ENCODE peak calls at places on chromosomes 16 and 17, in ten cellular contexts. E is posterior cingulate gyrus; D is right lobe of liver; U is NCI-H460; G is fibroblast of the aortic adventitia; T is EL; F is C1 segment of cervical spinal cord; O is pancreas; Q is Karpas-422; J is stimulated activated CD8-positive, alpha-beta memory T cell treated with anti-CD3 and anti-CD28 coated beads, Interleukin-4, amount 100 ng/mL, for 1 hour. H is an unnamed sample.

GRCh38 chr16:57801856-57802634 is at the start of gene KIFC3:
- DNase-seq in G (peak), E (peak), Q (no peak), J (peak), D (peak), F (peak), T (peak), U (peak), O (peak), H (peak)

GRCh38 chr17:76432712-76433336 is 20.1 kb downstream of the UBE2O start:
- DNase-seq in T (peak), G (no peak), J (no peak), Q (peak), F (no peak), D (no peak), E (no peak), O (no peak), U (no peak), H (no peak)

GRCh38 chr17:45256114-45256966 is 5.6 kb downstream of the SPATA32 start:
- DNase-seq in U (no peak), J (no peak), F (no peak), O (no peak), E (no peak), Q (no peak), T (no peak), D (no peak), G (no peak), H (peak)

GRCh38 chr17:1147664-1148063 is 32.1 kb downstream of the ABR start:
- DNase-seq in O (no peak), J (no peak), T (peak), G (peak), E (no peak), U (peak), Q (no peak), F (peak), D (no peak), H (peak)

GRCh38 chr17:41959336-41960095 is 7.1 kb upstream of the CNP start:
- DNase-seq in T (peak), O (no peak), Q (peak), J (no peak), G (peak), U (peak), E (no peak), D (no peak), F (no peak), H (peak)

GRCh38 chr17:82942166-82943130 is 102.6 kb upstream of the ZNF750 start:
- DNase-seq in E (no peak), G (no peak), T (no peak), U (no peak), D (peak), Q (no peak), J (no peak), F (no peak), O (no peak), H (peak)

GRCh38 chr16:17222756-17223411 is 247.9 kb downstream of the XYLT1 start:
- DNase-seq in E (peak), O (peak), U (no peak), G (no peak), J (no peak), F (no peak), Q (no peak), D (no peak), T (no peak), H (no peak)

GRCh38 chr17:83067071-83067717 is 12.2 kb upstream of the METRNL start:
- DNase-seq in E (no peak), O (peak), D (peak), T (no peak), J (no peak), G (no peak), F (no peak), U (no peak), Q (no peak), H (peak)

GRCh38 chr16:27867122-27868110 is 196.1 kb downstream of the GSG1L start:
- DNase-seq in D (peak), U (peak), Q (peak), G (peak), F (peak), E (peak), T (peak), J (peak), O (peak), H (peak)

GRCh38 chr16:55189179-55189578 is 134.8 kb upstream of the IRX6 start:
- DNase-seq in D (no peak), E (no peak), J (no peak), Q (no peak), F (no peak), T (no peak), U (no peak), G (no peak), O (no peak), H (no peak)

GRCh38 chr16:69501956-69502457 is 63.8 kb upstream of the NFAT5 start:
- DNase-seq in O (no peak), J (no peak), D (no peak), Q (no peak), E (no peak), T (no peak), U (no peak), F (no peak), G (peak), H (no peak)

GRCh38 chr16:71311553-71312158 is 22.5 kb upstream of the CMTR2 start:
- DNase-seq in T (no peak), O (no peak), D (no peak), E (peak), F (no peak), G (peak), J (no peak), U (peak), Q (peak), H (no peak)

GRCh38 chr17:14947671-14948070 is 317.5 kb downstream of the PMP22 start:
- DNase-seq in E (no peak), T (no peak), G (no peak), J (no peak), F (no peak), Q (no peak), U (no peak), O (no peak), D (peak), H (no peak)

GRCh38 chr16:81214745-81215166 is 23.7 kb upstream of the BCO1 start:
- DNase-seq in Q (peak), U (no peak), T (peak), E (no peak), G (peak), F (no peak), O (no peak), J (no peak), D (peak), H (no peak)

GRCh38 chr16:81589975-81590650 is 145.5 kb downstream of the CMIP start:
- DNase-seq in O (no peak), T (no peak), F (no peak), G (no peak), E (no peak), U (no peak), Q (no peak), D (no peak), J (no peak), H (peak)

GRCh38 chr17:28372203-28372944 is 880 bp downstream of the SARM1 start:
- DNase-seq in U (no peak), F (peak), D (no peak), T (peak), O (no peak), J (no peak), G (peak), E (no peak), Q (peak), H (peak)

GRCh38 chr16:22370038-22370541 is 4.3 kb downstream of the CDR2 start:
- DNase-seq in O (no peak), T (peak), E (no peak), Q (no peak), D (no peak), F (no peak), G (peak), J (no peak), U (no peak), H (peak)

GRCh38 chr16:72810480-72810879 is 237.4 kb downstream of the ZFHX3 start:
- DNase-seq in U (no peak), G (no peak), T (no peak), J (no peak), O (no peak), E (no peak), Q (no peak), F (no peak), D (no peak), H (no peak)

GRCh38 chr17:80031691-80032480 is 3.8 kb downstream of the TBC1D16 start:
- DNase-seq in D (no peak), T (no peak), O (no peak), U (no peak), Q (no peak), E (no peak), F (peak), G (no peak), J (no peak), H (peak)